ENCODE peak calls at places on chromosomes 4 and X, in four cellular contexts. One of them, this sample, is unnamed.

GRCh38 chr4:19298998-19299397 is 952.7 kb upstream of the SLIT2 start:
- DNase-seq in left lung: no peak
- DNase-seq in uterus: no peak
- DNase-seq in mammary epithelial cell: no peak
- DNase-seq in this sample: peak; percentile 26

GRCh38 chr4:184282895-184283654 is 65.4 kb upstream of the ENPP6 start:
- DNase-seq in left lung: no peak
- DNase-seq in mammary epithelial cell: no peak
- DNase-seq in uterus: no peak
- DNase-seq in this sample: no peak

GRCh38 chr4:120070191-120070590 is 3.5 kb upstream of the MAD2L1 start:
- DNase-seq in mammary epithelial cell: peak; percentile 8
- DNase-seq in left lung: no peak
- DNase-seq in uterus: no peak
- DNase-seq in this sample: peak; percentile 42

GRCh38 chr4:156971168-156971601 is 414 bp downstream of the PDGFC start:
- DNase-seq in uterus: peak; percentile 57
- DNase-seq in mammary epithelial cell: no peak
- DNase-seq in left lung: no peak
- DNase-seq in this sample: no peak

GRCh38 chr4:25814323-25814722 is 48.5 kb downstream of the SEL1L3 start:
- DNase-seq in left lung: no peak
- DNase-seq in mammary epithelial cell: peak; percentile 49
- DNase-seq in uterus: no peak
- DNase-seq in this sample: no peak

GRCh38 chr4:13907255-13907751 is 279.8 kb upstream of the BOD1L1 start:
- DNase-seq in mammary epithelial cell: peak; percentile 97
- DNase-seq in left lung: no peak
- DNase-seq in uterus: no peak
- DNase-seq in this sample: peak; percentile 97

GRCh38 chr4:53931423-53932060 is 132.9 kb downstream of the CHIC2 start:
- DNase-seq in left lung: no peak
- DNase-seq in uterus: no peak
- DNase-seq in mammary epithelial cell: no peak
- DNase-seq in this sample: no peak

GRCh38 chr4:14167876-14168510 is 540.5 kb upstream of the BOD1L1 start:
- DNase-seq in mammary epithelial cell: peak; percentile 84
- DNase-seq in left lung: no peak
- DNase-seq in uterus: no peak
- DNase-seq in this sample: no peak

GRCh38 chrX:12894074-12894691 is 12.2 kb upstream of the TLR8 start:
- DNase-seq in left lung: no peak
- DNase-seq in mammary epithelial cell: no peak
- DNase-seq in uterus: peak; percentile 16
- DNase-seq in this sample: peak; percentile 4

GRCh38 chrX:100980608-100981497 is 11.3 kb downstream of the ARL13A start:
- DNase-seq in uterus: no peak
- DNase-seq in left lung: peak; percentile 73
- DNase-seq in mammary epithelial cell: peak; percentile 53
- DNase-seq in this sample: peak; percentile 30

GRCh38 chr4:108417923-108418322 is 202.5 kb upstream of the RPL34 start:
- DNase-seq in left lung: no peak
- DNase-seq in mammary epithelial cell: no peak
- DNase-seq in uterus: no peak
- DNase-seq in this sample: no peak

GRCh38 chrX:2894885-2895292 is 34.2 kb downstream of the ARSD start:
- DNase-seq in left lung: no peak
- DNase-seq in uterus: peak; percentile 74
- DNase-seq in mammary epithelial cell: no peak
- DNase-seq in this sample: peak; percentile 5

GRCh38 chrX:119602701-119603255 is 3.4 kb downstream of the NKRF start:
- DNase-seq in left lung: no peak
- DNase-seq in mammary epithelial cell: peak; percentile 9
- DNase-seq in uterus: no peak
- DNase-seq in this sample: no peak

GRCh38 chrX:108699368-108699767 is 37.0 kb downstream of the IRS4 start:
- DNase-seq in left lung: no peak
- DNase-seq in mammary epithelial cell: peak; percentile 19
- DNase-seq in uterus: no peak
- DNase-seq in this sample: peak; percentile 18

GRCh38 chr4:101885574-101885973 is 95.0 kb downstream of the BANK1 start:
- DNase-seq in left lung: no peak
- DNase-seq in uterus: no peak
- DNase-seq in mammary epithelial cell: no peak
- DNase-seq in this sample: no peak

GRCh38 chr4:72360075-72360474 is 208.9 kb downstream of the ADAMTS3 start:
- DNase-seq in uterus: no peak
- DNase-seq in left lung: no peak
- DNase-seq in mammary epithelial cell: no peak
- DNase-seq in this sample: no peak

GRCh38 chr4:7397206-7398103 is 37.3 kb downstream of the PSAPL1 start:
- DNase-seq in left lung: no peak
- DNase-seq in mammary epithelial cell: peak; percentile 92
- DNase-seq in uterus: no peak
- DNase-seq in this sample: no peak

GRCh38 chr4:150385606-150386005 is 196.3 kb upstream of the MAB21L2 start:
- DNase-seq in mammary epithelial cell: peak; percentile 60
- DNase-seq in uterus: no peak
- DNase-seq in left lung: no peak
- DNase-seq in this sample: peak; percentile 95

GRCh38 chrX:103688949-103689348 is 2.5 kb upstream of the MORF4L2 start:
- DNase-seq in uterus: no peak
- DNase-seq in left lung: no peak
- DNase-seq in mammary epithelial cell: peak; percentile 30
- DNase-seq in this sample: peak; percentile 28

GRCh38 chr4:142663828-142664227 is 182.3 kb downstream of the INPP4B start:
- DNase-seq in left lung: no peak
- DNase-seq in uterus: no peak
- DNase-seq in mammary epithelial cell: no peak
- DNase-seq in this sample: peak; percentile 48

GRCh38 chrX:107712231-107713204 is 63.1 kb downstream of the TSC22D3 start:
- DNase-seq in left lung: no peak
- DNase-seq in mammary epithelial cell: peak; percentile 19
- DNase-seq in uterus: peak; percentile 57
- DNase-seq in this sample: peak; percentile 44

GRCh38 chr4:171067422-171067821 is 745.8 kb upstream of the GALNTL6 start:
- DNase-seq in left lung: no peak
- DNase-seq in uterus: no peak
- DNase-seq in mammary epithelial cell: no peak
- DNase-seq in this sample: no peak

GRCh38 chrX:54509401-54509800 is 13.4 kb upstream of the FGD1 start:
- DNase-seq in uterus: no peak
- DNase-seq in mammary epithelial cell: no peak
- DNase-seq in left lung: no peak
- DNase-seq in this sample: peak; percentile 67

GRCh38 chr4:28350485-28350884 is 1489.8 kb downstream of the STIM2 start:
- DNase-seq in uterus: no peak
- DNase-seq in mammary epithelial cell: peak; percentile 58
- DNase-seq in left lung: no peak
- DNase-seq in this sample: peak; percentile 57

GRCh38 chr4:76767983-76768382 is 130.0 kb downstream of the SOWAHB start:
- DNase-seq in mammary epithelial cell: no peak
- DNase-seq in uterus: no peak
- DNase-seq in left lung: no peak
- DNase-seq in this sample: peak; percentile 94

GRCh38 chrX:148466292-148466691 is 34.1 kb upstream of the AFF2 start:
- DNase-seq in uterus: no peak
- DNase-seq in left lung: no peak
- DNase-seq in mammary epithelial cell: peak; percentile 40
- DNase-seq in this sample: no peak

GRCh38 chrX:39577976-39578962 is 519.5 kb downstream of the BCOR start:
- DNase-seq in left lung: no peak
- DNase-seq in uterus: no peak
- DNase-seq in mammary epithelial cell: no peak
- DNase-seq in this sample: peak; percentile 15

GRCh38 chr4:96736352-96736889 is 896.5 kb downstream of the PDHA2 start:
- DNase-seq in uterus: no peak
- DNase-seq in mammary epithelial cell: peak; percentile 26
- DNase-seq in left lung: no peak
- DNase-seq in this sample: peak; percentile 0

GRCh38 chr4:14877246-14878220 is 124.7 kb upstream of the CPEB2 start:
- DNase-seq in mammary epithelial cell: no peak
- DNase-seq in uterus: no peak
- DNase-seq in left lung: no peak
- DNase-seq in this sample: no peak

GRCh38 chrX:148290041-148290440 is 210.4 kb upstream of the AFF2 start:
- DNase-seq in uterus: no peak
- DNase-seq in mammary epithelial cell: no peak
- DNase-seq in left lung: no peak
- DNase-seq in this sample: peak; percentile 0

GRCh38 chrX:9635368-9635767 is 130.3 kb downstream of the GPR143 start:
- DNase-seq in left lung: no peak
- DNase-seq in mammary epithelial cell: no peak
- DNase-seq in uterus: no peak
- DNase-seq in this sample: no peak

DNA sequence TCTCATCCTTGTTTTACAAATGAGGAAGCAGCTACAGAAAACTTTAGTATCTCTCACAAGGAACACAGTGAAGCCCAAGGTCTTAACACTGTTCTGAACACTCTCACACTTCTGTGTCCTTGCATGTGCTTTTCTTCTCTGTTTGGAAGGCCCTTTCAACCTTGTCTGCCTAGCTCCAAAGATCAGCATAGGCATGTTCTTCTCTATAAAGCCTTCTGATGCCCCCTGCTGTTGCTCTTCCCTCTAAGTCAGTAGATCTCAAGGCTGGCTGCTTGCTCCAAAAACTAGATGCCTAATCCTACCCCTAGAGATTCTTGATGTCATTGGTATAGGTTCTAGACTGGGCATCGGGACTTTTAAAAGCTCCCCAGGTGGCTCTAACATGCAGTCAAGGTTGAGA is 5.9 kb downstream of the APOO start:
- DNase-seq in left lung: no peak
- DNase-seq in mammary epithelial cell: peak; percentile 72
- DNase-seq in uterus: peak; percentile 59
- DNase-seq in this sample: peak; percentile 78
- H3K4me3 ChIP-seq in left lung: no peak overlapping the region
- H3K4me3 ChIP-seq in mammary epithelial cell: no peak overlapping the region
- H3K4me3 ChIP-seq in uterus: no peak overlapping the region
- H3K4me3 ChIP-seq in this sample: no peak overlapping the region

GRCh38 chr4:125736057-125736456 is 421.3 kb downstream of the FAT4 start:
- DNase-seq in uterus: no peak
- DNase-seq in left lung: no peak
- DNase-seq in mammary epithelial cell: no peak
- DNase-seq in this sample: peak; percentile 53
- TF ChIP-seq CTCF in uterus: no peak
- TF ChIP-seq CTCF in left lung: no peak
- TF ChIP-seq CTCF in mammary epithelial cell: no peak
- TF ChIP-seq CTCF in this sample: peak; percentile 31

GRCh38 chr4:44916406-44916805 is 190.1 kb upstream of the GNPDA2 start:
- DNase-seq in uterus: no peak
- DNase-seq in left lung: no peak
- DNase-seq in mammary epithelial cell: peak; percentile 29
- DNase-seq in this sample: peak; percentile 0
- H3K4me3 ChIP-seq in uterus: peak overlapping the region; percentile 14
- H3K4me3 ChIP-seq in left lung: no peak overlapping the region
- H3K4me3 ChIP-seq in mammary epithelial cell: peak overlapping the region; percentile 38
- H3K4me3 ChIP-seq in this sample: no peak overlapping the region

GRCh38 chr4:130705023-130705422 is 1609.1 kb downstream of the C4orf33 start:
- DNase-seq in uterus: no peak
- DNase-seq in mammary epithelial cell: peak; percentile 36
- DNase-seq in left lung: no peak
- DNase-seq in this sample: no peak
- TF ChIP-seq CTCF in uterus: no peak
- TF ChIP-seq CTCF in mammary epithelial cell: peak; percentile 50
- TF ChIP-seq CTCF in left lung: no peak
- TF ChIP-seq CTCF in this sample: no peak

DNA sequence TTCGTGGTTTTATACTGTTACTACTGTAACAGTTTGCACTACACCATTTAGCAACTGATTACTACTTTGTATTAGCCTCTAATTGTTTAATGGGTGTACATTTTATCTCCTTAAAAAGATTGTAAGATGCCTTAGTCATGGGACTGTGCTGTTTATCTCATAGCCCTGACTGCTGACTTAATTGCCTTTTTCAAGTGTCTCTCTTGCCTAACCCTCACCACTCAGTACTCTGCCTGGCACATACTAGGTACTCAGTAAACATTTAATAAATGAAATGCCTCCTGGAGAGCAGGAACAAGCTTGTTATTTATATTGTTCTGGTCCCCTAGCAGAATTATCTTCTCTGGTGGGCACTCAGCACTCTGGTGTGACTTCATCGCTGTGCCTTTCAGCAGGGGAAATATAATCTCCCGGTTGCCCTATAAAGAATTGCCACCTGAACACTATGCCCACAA is 1.7 kb upstream of the STIM2 start:
- DNase-seq in mammary epithelial cell: no peak
- DNase-seq in uterus: no peak
- DNase-seq in left lung: no peak
- DNase-seq in this sample: no peak
- H3K4me3 ChIP-seq in mammary epithelial cell: peak overlapping the region; percentile 80
- H3K4me3 ChIP-seq in uterus: no peak overlapping the region
- H3K4me3 ChIP-seq in left lung: peak overlapping the region; percentile 81
- H3K4me3 ChIP-seq in this sample: no peak overlapping the region

GRCh38 chr4:48557478-48557877 is 67.4 kb downstream of the ZAR1 start:
- DNase-seq in mammary epithelial cell: no peak
- DNase-seq in left lung: no peak
- DNase-seq in uterus: no peak
- DNase-seq in this sample: no peak
- TF ChIP-seq CTCF in mammary epithelial cell: peak; percentile 25
- TF ChIP-seq CTCF in left lung: no peak
- TF ChIP-seq CTCF in uterus: no peak
- TF ChIP-seq CTCF in this sample: peak; percentile 11

DNA sequence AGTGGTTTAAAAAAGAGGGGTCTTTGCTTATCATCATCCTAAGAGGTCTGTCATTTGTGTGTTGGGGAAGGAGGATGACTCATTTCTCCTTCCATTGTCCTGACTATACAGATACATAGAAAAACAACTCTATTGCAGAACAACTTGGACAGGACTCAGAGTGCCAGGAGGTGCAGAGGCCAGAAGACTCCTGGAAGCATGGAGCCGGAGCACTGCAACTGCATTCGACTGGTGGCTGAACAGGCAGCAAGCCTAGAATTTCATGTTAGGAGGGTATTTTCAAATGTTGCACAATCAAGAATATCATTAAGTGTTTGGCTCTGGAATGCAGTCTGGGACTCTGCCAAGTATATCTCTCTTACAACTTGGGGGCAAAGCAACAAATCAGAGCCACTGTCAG is 35.0 kb upstream of the MAML3 start:
- DNase-seq in left lung: no peak
- DNase-seq in uterus: peak; percentile 57
- DNase-seq in mammary epithelial cell: peak; percentile 38
- DNase-seq in this sample: peak; percentile 70
- H3K4me3 ChIP-seq in left lung: no peak overlapping the region
- H3K4me3 ChIP-seq in uterus: no peak overlapping the region
- H3K4me3 ChIP-seq in mammary epithelial cell: no peak overlapping the region
- H3K4me3 ChIP-seq in this sample: no peak overlapping the region

GRCh38 chr4:94671113-94671512 is 86.6 kb upstream of the BMPR1B start:
- DNase-seq in mammary epithelial cell: no peak
- DNase-seq in uterus: no peak
- DNase-seq in left lung: no peak
- DNase-seq in this sample: no peak
- TF ChIP-seq CTCF in mammary epithelial cell: no peak
- TF ChIP-seq CTCF in uterus: no peak
- TF ChIP-seq CTCF in left lung: no peak
- TF ChIP-seq CTCF in this sample: no peak

This sample was measured in AG10803.